ENCODE peak calls at places on chromosome 22, in five cellular contexts. P is stomach, K is upper lobe of left lung, W is sigmoid colon, H is H1. Z is an unnamed sample.

GRCh38 chr22:27578937-27579617 is 222.5 kb downstream of the MN1 start:
- DNase-seq in P (no peak), K (no peak), W (no peak), H (no peak), Z (no peak)

GRCh38 chr22:19147193-19147780 is 2.8 kb downstream of the GSC2 start:
- DNase-seq in P (no peak), K (no peak), W (no peak), H (no peak), Z (no peak)

GRCh38 chr22:27336151-27337090 is 465.1 kb downstream of the MN1 start:
- DNase-seq in P (no peak), K (no peak), W (no peak), H (peak; percentile 13), Z (no peak)

GRCh38 chr22:49239264-49240015 is 588.2 kb downstream of the BRD1 start:
- DNase-seq in P (no peak), K (no peak), W (no peak), H (peak; percentile 35), Z (peak; percentile 6)

GRCh38 chr22:37157516-37158289 is 8.0 kb upstream of the IL2RB start:
- DNase-seq in P (no peak), K (no peak), W (no peak), H (no peak), Z (no peak)

GRCh38 chr22:45992737-45993136 is 15.8 kb upstream of the WNT7B start:
- DNase-seq in P (no peak), K (no peak), W (no peak), H (no peak), Z (no peak)

GRCh38 chr22:46381142-46381541 is 45.6 kb downstream of the TRMU start:
- DNase-seq in P (no peak), K (no peak), W (no peak), H (no peak), Z (no peak)

GRCh38 chr22:36369004-36369921 is 18.5 kb downstream of the MYH9 start:
- DNase-seq in P (no peak), K (no peak), W (no peak), H (no peak), Z (no peak)

GRCh38 chr22:27881404-27881803 is 37.7 kb downstream of the PITPNB start:
- DNase-seq in P (peak; percentile 40), K (no peak), W (peak; percentile 85), H (no peak), Z (peak; percentile 75)

GRCh38 chr22:41305646-41306045 is 4.3 kb downstream of the ZC3H7B start:
- DNase-seq in P (no peak), K (no peak), W (no peak), H (no peak), Z (no peak)

GRCh38 chr22:23029521-23030228 is 40.6 kb upstream of the GNAZ start:
- DNase-seq in P (no peak), K (no peak), W (no peak), H (no peak), Z (no peak)

GRCh38 chr22:31329029-31329428 is 17.1 kb downstream of the PATZ1 start:
- DNase-seq in P (no peak), K (no peak), W (no peak), H (no peak), Z (no peak)

GRCh38 chr22:41231369-41231768 is 9.4 kb downstream of the CHADL start:
- DNase-seq in P (no peak), K (no peak), W (no peak), H (no peak), Z (no peak)

GRCh38 chr22:50114221-50114981 is 24.6 kb downstream of the MOV10L1 start:
- DNase-seq in P (no peak), K (peak; percentile 71), W (no peak), H (no peak), Z (no peak)

GRCh38 chr22:47218671-47219070 is 456.2 kb downstream of the TBC1D22A start:
- DNase-seq in P (peak; percentile 13), K (no peak), W (peak; percentile 41), H (no peak), Z (no peak)

GRCh38 chr22:22404598-22405284 is 103.8 kb downstream of the ZNF280B start:
- DNase-seq in P (no peak), K (no peak), W (no peak), H (no peak), Z (no peak)

GRCh38 chr22:27879923-27880322 is 39.1 kb downstream of the PITPNB start:
- DNase-seq in P (no peak), K (no peak), W (no peak), H (no peak), Z (no peak)

GRCh38 chr22:48664586-48664985 is 1163.1 kb downstream of the BRD1 start:
- DNase-seq in P (no peak), K (no peak), W (no peak), H (no peak), Z (no peak)

GRCh38 chr22:39932918-39933649 is 27.1 kb upstream of the TMA7B start:
- DNase-seq in P (peak; percentile 71), K (peak; percentile 39), W (no peak), H (peak; percentile 86), Z (no peak)

GRCh38 chr22:25750569-25751173 is 8.7 kb downstream of the MYO18B start:
- DNase-seq in P (no peak), K (no peak), W (no peak), H (no peak), Z (no peak)

GRCh38 chr22:22773979-22774738 is 113.5 kb upstream of the IGLL5 start:
- DNase-seq in P (no peak), K (no peak), W (no peak), H (no peak), Z (no peak)

GRCh38 chr22:19149047-19149883 is 827 bp downstream of the GSC2 start:
- DNase-seq in P (no peak), K (no peak), W (no peak), H (peak; percentile 84), Z (peak; percentile 36)

GRCh38 chr22:36327922-36328551 is 59.7 kb downstream of the MYH9 start:
- DNase-seq in P (no peak), K (no peak), W (peak; percentile 90), H (no peak), Z (no peak)

DNA sequence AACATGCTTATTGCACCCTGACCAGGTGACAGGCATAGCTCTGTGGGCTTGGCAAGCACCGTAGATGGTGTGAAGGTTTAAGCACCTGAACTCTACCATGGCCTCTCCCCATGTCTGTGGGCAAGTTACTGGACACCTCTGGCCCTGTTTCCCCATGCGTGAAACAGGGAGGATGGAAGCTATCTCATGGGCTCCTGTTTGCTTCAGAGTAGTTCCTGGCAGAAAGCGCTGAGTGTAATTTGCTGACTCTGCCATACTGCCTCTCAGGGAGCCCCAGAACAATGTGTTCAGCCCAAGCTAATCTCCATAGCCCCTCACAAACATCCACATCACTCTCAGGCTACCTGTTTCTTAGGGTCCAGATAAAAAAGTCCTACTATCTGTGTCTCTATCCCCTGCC is 2.4 kb downstream of the CBX6 start:
- DNase-seq in P (no peak), K (peak; percentile 8), W (peak; percentile 47), H (no peak), Z (no peak)
- H3K27ac ChIP-seq in P (no peak overlapping the region), K (no peak overlapping the region), W (peak overlapping the region; percentile 99), H (no peak overlapping the region), Z (no peak overlapping the region)

DNA sequence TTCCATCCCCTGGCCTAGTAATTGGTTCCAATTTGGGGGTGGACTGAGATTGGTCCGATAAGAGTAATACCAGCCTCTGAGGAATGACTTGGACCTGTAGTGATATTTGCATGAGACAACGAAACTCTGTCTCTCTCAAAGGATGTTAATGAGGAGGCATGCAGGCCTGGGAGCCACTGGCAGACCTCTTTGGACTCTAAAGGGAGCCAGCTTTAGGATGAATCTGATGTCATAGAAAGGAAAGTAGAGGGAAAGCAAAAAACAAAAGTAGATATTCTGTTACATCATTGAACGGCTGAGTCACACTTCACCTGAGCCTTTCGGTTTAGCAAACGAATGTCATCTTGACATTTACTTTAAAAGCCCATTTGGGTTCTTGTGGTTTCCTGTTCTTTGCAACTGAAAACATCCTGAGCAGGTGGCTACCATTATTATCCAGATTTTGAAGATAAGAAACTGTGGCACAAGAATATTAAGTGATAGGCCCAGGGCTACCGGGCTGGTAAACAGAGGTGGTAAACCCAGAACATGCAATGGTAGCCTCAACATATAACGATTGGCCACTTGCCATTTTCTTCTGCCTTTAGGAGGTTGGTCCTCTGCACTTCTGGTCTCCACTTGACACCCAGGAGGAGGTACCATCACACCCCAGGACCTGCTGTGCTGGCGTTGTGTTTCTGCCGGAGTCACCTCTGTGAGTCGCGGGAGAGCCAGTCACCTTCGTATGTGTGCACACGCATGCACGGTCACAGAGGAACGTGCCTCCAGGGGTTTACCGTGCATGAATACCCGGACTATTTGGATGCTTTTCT is 42.7 kb downstream of the RTL6 start:
- DNase-seq in P (peak; percentile 27), K (no peak), W (no peak), H (no peak), Z (peak; percentile 15)
- H3K4me3 ChIP-seq in P (no peak overlapping the region), K (no peak overlapping the region), W (no peak overlapping the region), H (no peak overlapping the region), Z (no peak overlapping the region)

DNA sequence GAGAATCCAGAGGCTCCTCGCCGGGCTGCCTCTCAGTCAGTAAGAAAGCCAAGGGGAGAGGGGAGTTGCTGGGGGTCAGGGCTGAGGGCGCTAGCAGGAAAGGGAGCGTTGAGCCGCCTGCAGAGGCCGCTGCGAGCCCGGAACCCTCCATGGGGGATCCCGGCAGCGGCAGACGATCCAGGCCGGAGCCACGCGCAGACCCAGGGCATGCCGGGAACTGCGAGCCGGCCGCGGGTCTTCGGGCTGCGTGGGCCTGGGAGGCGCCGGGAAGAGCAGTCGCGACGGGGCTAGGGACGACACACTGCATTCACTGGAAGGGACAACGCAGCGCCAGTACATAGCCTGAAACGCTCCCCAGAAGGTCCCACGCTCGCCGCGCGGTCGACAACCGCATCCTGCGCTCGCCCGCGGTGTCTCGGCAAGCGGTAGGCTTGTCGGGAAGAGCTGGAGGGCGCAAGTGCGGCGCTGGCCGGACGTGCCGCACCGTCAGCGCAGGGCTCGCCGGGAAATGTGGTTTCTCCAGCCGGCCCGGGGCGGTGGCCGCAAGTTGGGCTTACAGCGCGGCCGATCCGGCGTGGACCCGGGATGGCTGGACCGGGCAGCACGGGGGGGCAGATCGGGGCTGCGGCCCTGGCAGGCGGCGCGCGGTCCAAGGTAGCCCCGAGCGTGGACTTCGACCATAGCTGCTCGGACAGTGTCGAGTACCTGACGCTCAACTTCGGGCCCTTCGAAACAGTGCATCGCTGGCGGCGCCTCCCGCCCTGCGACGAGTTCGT is at the start of gene LZTR1:
- DNase-seq in P (peak; percentile 83), K (peak; percentile 87), W (peak; percentile 89), H (peak; percentile 86), Z (peak; percentile 91)
- TF ChIP-seq POLR2A in P (peak; percentile 64), K (peak; percentile 90), W (peak; percentile 95), H (no peak), Z (peak; percentile 39)

DNA sequence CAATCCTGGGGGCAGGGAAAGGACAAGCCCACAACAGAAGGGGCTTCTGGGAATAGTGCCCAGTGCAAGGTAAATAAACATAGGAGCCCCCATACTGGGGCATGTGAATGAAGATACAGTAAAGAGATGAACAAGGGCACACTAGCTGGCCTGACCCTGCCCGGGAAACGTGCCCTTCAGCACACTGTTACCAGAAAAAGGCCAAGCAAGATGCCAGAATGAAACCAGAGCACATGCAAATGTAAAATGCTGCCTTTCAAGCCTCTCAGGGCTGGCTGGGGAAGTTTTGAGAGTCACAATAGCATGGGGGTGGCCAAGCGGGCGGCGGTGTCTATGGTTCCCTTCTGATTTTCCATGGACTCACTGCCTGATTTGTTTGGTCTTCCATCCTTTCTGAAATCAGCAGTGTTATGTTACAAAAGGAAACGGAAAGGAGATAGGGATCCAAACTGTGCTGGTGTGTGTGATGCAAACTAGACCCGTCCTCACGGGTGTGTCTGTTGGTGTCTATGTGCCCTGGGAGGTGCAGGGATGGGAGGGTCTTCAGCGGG is 18.8 kb upstream of the SUSD2 start:
- DNase-seq in P (no peak), K (no peak), W (no peak), H (no peak), Z (no peak)
- H3K27ac ChIP-seq in P (no peak overlapping the region), K (peak overlapping the region; percentile 23), W (peak overlapping the region; percentile 24), H (no peak overlapping the region), Z (no peak overlapping the region)